ENCODE peak calls at places on chromosomes 11 and 22, in ten cellular contexts. A, Q, N, W, M, S, U, E, H and V are unnamed samples.

GRCh38 chr11:15757299-15757698 is 599.0 kb downstream of the SOX6 start:
- DNase-seq in E (peak), N (no peak), U (no peak), Q (no peak), S (no peak), A (no peak), M (no peak), W (no peak), H (no peak), V (no peak)

GRCh38 chr11:102192349-102193066 is 82.3 kb downstream of the YAP1 start:
- DNase-seq in A (no peak), W (no peak), E (no peak), M (peak), U (no peak), N (no peak), Q (no peak), H (no peak), S (no peak), V (no peak)

GRCh38 chr22:27776410-27776958 is 25.1 kb downstream of the MN1 start:
- DNase-seq in S (no peak), W (no peak), A (no peak), H (no peak), E (no peak), U (no peak), N (no peak), Q (no peak), M (no peak), V (no peak)

GRCh38 chr11:20164152-20164551 is 3.9 kb upstream of the DBX1 start:
- DNase-seq in S (no peak), E (no peak), W (no peak), A (no peak), Q (no peak), U (no peak), M (no peak), H (no peak), N (no peak), V (no peak)

GRCh38 chr22:30920407-30920806 is 48.2 kb downstream of the MORC2 start:
- DNase-seq in U (peak), N (peak), H (peak), A (peak), W (peak), M (peak), E (peak), S (peak), Q (peak), V (peak)

GRCh38 chr22:36197601-36198146 is 3.9 kb downstream of the APOL4 start:
- DNase-seq in Q (peak), N (no peak), A (no peak), U (no peak), S (no peak), E (peak), H (no peak), W (no peak), M (peak), V (no peak)

GRCh38 chr11:120281161-120281795 is 41.3 kb downstream of the POU2F3 start:
- DNase-seq in E (no peak), H (no peak), M (peak), W (no peak), N (no peak), Q (no peak), U (no peak), A (peak), S (no peak), V (no peak)

GRCh38 chr22:26568207-26568706 is 21.7 kb downstream of the TPST2 start:
- DNase-seq in M (no peak), S (no peak), U (peak), A (no peak), W (no peak), N (peak), Q (no peak), H (no peak), E (no peak), V (no peak)

GRCh38 chr11:14549891-14550290 is 29.7 kb upstream of the PSMA1 start:
- DNase-seq in M (no peak), S (no peak), H (no peak), A (no peak), N (no peak), U (no peak), E (no peak), Q (no peak), W (no peak), V (no peak)

GRCh38 chr11:29018631-29019030 is 910.4 kb downstream of the METTL15 start:
- DNase-seq in Q (no peak), A (no peak), W (no peak), H (peak), U (peak), S (no peak), E (no peak), M (no peak), N (peak), V (no peak)

GRCh38 chr11:112705148-112705547 is 256.1 kb upstream of the NCAM1 start:
- DNase-seq in N (no peak), W (no peak), Q (no peak), A (no peak), E (no peak), M (no peak), S (no peak), H (no peak), U (no peak), V (no peak)

GRCh38 chr11:12581923-12582322 is 92.3 kb upstream of the TEAD1 start:
- DNase-seq in S (no peak), N (peak), H (peak), Q (no peak), M (peak), U (peak), W (no peak), A (no peak), E (no peak), V (no peak)

GRCh38 chr22:45683680-45684079 is 12.0 kb downstream of the ATXN10 start:
- DNase-seq in U (no peak), H (no peak), E (no peak), N (no peak), M (no peak), S (no peak), W (no peak), A (no peak), Q (no peak), V (no peak)

GRCh38 chr22:19638282-19639015 is 75.9 kb upstream of the SEPTIN5 start:
- DNase-seq in A (no peak), H (no peak), S (no peak), E (no peak), W (no peak), U (no peak), N (no peak), Q (no peak), M (no peak), V (no peak)

GRCh38 chr22:43883719-43884415 is 7.9 kb downstream of the PNPLA5 start:
- DNase-seq in Q (no peak), M (no peak), A (no peak), S (no peak), U (no peak), N (no peak), H (no peak), E (no peak), W (no peak), V (peak)

GRCh38 chr11:82775736-82776346 is 42.2 kb upstream of the FAM181B start:
- DNase-seq in E (peak), Q (peak), N (peak), S (no peak), A (no peak), W (no peak), U (peak), H (peak), M (peak), V (peak)

GRCh38 chr11:35214792-35215193 is 75.8 kb downstream of the CD44 start:
- DNase-seq in S (no peak), A (no peak), M (no peak), Q (no peak), H (no peak), U (peak), E (no peak), W (peak), N (peak), V (no peak)

GRCh38 chr11:73245461-73245860 is 26.7 kb upstream of the P2RY6 start:
- DNase-seq in A (peak), U (no peak), S (no peak), E (no peak), H (no peak), M (no peak), W (no peak), Q (no peak), N (no peak), V (peak)

GRCh38 chr11:57347336-57347735 is 9.2 kb downstream of the P2RX3 start:
- DNase-seq in M (no peak), Q (no peak), E (no peak), A (no peak), N (no peak), W (no peak), H (no peak), S (no peak), U (no peak), V (no peak)

GRCh38 chr11:7417328-7417727 is 68.0 kb upstream of the OLFML1 start:
- DNase-seq in U (no peak), H (no peak), E (no peak), M (no peak), Q (no peak), N (no peak), A (no peak), W (no peak), S (no peak), V (no peak)

GRCh38 chr11:35151241-35151640 is 12.3 kb downstream of the CD44 start:
- DNase-seq in M (no peak), E (no peak), N (no peak), H (no peak), W (no peak), Q (no peak), S (no peak), A (no peak), U (no peak), V (no peak)

GRCh38 chr22:31853736-31854500 is 90.4 kb upstream of the YWHAH start:
- DNase-seq in W (no peak), A (no peak), M (no peak), N (peak), H (no peak), E (no peak), Q (no peak), S (no peak), U (no peak), V (no peak)

GRCh38 chr11:44729065-44729464 is 2.3 kb downstream of the TSPAN18 start:
- DNase-seq in Q (no peak), S (no peak), N (no peak), W (no peak), M (no peak), U (no peak), E (no peak), A (no peak), H (no peak), V (no peak)

GRCh38 chr11:8328231-8328794 is 64.6 kb upstream of the LMO1 start:
- DNase-seq in W (no peak), H (no peak), N (no peak), E (no peak), M (no peak), U (no peak), A (no peak), S (no peak), Q (no peak), V (no peak)

GRCh38 chr11:16095756-16096155 is 260.6 kb downstream of the SOX6 start:
- DNase-seq in N (no peak), Q (no peak), U (no peak), E (no peak), W (no peak), M (no peak), S (no peak), A (no peak), H (no peak), V (no peak)

GRCh38 chr22:20580179-20580578 is 72.8 kb downstream of the MED15 start:
- DNase-seq in E (no peak), A (no peak), N (no peak), W (no peak), M (no peak), S (no peak), Q (no peak), H (no peak), U (no peak), V (no peak)

GRCh38 chr11:42237701-42238235 is 778.3 kb upstream of the LRRC4C start:
- DNase-seq in Q (no peak), S (no peak), M (no peak), H (no peak), W (no peak), N (no peak), A (no peak), E (no peak), U (no peak), V (no peak)

GRCh38 chr11:898540-899190 is 11.9 kb downstream of the CHID1 start:
- DNase-seq in W (no peak), N (no peak), S (no peak), Q (no peak), U (peak), E (no peak), A (no peak), H (no peak), M (peak), V (peak)

GRCh38 chr11:76880314-76880713 is 19.6 kb downstream of the ACER3 start:
- DNase-seq in A (no peak), Q (no peak), N (no peak), M (no peak), S (no peak), H (no peak), W (no peak), U (no peak), E (no peak), V (no peak)

GRCh38 chr11:99682646-99683045 is 661.9 kb downstream of the CNTN5 start:
- DNase-seq in M (no peak), E (no peak), W (no peak), Q (no peak), S (no peak), A (no peak), N (no peak), H (no peak), U (no peak), V (no peak)

GRCh38 chr11:97893612-97894011 is 1127.1 kb upstream of the CNTN5 start:
- DNase-seq in W (no peak), A (no peak), H (no peak), M (no peak), S (no peak), U (no peak), Q (no peak), N (no peak), E (no peak), V (no peak)

GRCh38 chr11:113001709-113002108 is 40.5 kb downstream of the NCAM1 start:
- DNase-seq in S (peak), M (no peak), E (no peak), Q (no peak), W (no peak), U (no peak), H (no peak), A (no peak), N (no peak), V (peak)

GRCh38 chr11:43736502-43737193 is 56.1 kb downstream of the HSD17B12 start:
- DNase-seq in W (no peak), U (peak), S (no peak), H (no peak), M (peak), N (peak), A (no peak), Q (no peak), E (no peak), V (no peak)

GRCh38 chr11:57974830-57975229 is 48.9 kb upstream of the OR9Q1 start:
- DNase-seq in S (no peak), Q (no peak), E (no peak), M (no peak), N (no peak), W (no peak), H (no peak), U (no peak), A (no peak), V (no peak)

GRCh38 chr22:35930933-35931332 is 97.7 kb downstream of the RBFOX2 start:
- DNase-seq in W (no peak), M (peak), E (no peak), N (peak), A (no peak), U (peak), S (peak), H (peak), Q (peak), V (peak)

GRCh38 chr11:127182586-127183203 is 182.1 kb upstream of the KIRREL3 start:
- DNase-seq in H (no peak), W (no peak), M (peak), E (no peak), Q (no peak), U (no peak), A (no peak), N (no peak), S (no peak), V (no peak)

DNA sequence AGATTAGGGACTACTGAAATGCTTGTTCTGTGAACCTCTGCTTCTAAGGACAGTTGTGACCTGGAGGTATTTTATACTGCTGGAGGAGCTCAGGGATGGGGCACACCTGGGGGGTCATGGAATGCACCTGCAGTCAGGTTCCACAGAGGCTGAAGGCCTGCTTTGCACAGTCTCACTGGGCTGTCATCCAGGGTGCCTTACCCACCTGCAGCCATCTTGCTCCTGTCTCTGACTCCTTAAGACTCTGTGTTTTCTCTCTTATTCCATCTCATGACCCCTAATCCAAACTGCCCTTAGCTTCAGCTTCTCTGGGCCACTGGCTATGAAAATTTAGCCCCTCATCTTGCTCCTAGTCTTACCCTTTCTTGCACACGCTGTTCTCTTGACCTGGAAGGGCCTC is 127.0 kb upstream of the SNX19 start:
- DNase-seq in M (no peak), H (no peak), E (no peak), A (no peak), U (no peak), W (no peak), Q (no peak), N (no peak), S (no peak), V (no peak)
- H3K27ac ChIP-seq in M (no peak), H (no peak), E (no peak), A (no peak), U (no peak), W (no peak), Q (no peak), N (no peak), S (no peak), V (no peak)

DNA sequence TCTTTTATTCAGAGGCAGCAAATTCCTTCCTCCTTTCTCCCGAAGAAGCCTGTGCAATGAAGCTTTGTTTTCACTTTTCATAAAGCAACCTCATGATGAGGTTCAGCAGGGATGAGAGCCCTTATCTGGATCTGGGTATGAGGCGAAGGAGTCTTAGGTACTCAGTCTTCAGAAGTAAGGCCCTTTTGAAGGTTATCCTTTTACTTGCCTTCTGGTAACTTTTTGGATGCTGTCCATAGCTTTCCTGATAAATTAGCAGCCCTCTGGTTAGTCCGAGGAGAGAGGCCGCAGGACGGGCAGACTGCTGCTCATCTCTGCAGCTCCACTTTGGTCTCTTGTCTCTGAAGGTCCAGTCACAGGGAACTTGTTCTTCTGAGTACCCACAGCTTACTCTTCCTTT is 1.1 kb downstream of the TRIM22 start:
- DNase-seq in H (no peak), M (no peak), Q (no peak), A (peak), W (no peak), E (no peak), U (peak), N (peak), S (no peak), V (no peak)
- H3K4me3 ChIP-seq in H (no peak), M (no peak), Q (no peak), A (peak), W (peak), E (peak), U (peak), N (peak), S (peak), V (no peak)

GRCh38 chr11:22193348-22194051 is 615 bp downstream of the ANO5 start:
- DNase-seq in U (no peak), M (peak), A (no peak), S (no peak), Q (peak), W (no peak), H (peak), E (no peak), N (no peak), V (peak)

GRCh38 chr11:22192642-22193347 is at the start of gene ANO5:
- DNase-seq in E (no peak), N (no peak), M (peak), S (peak), U (no peak), H (peak), A (peak), W (no peak), Q (peak), V (peak)

GRCh38 chr11:22190827-22191463 is 1.9 kb upstream of the ANO5 start:
- DNase-seq in U (no peak), Q (no peak), A (no peak), M (no peak), W (no peak), N (no peak), E (no peak), S (no peak), H (no peak), V (no peak)

GRCh38 chr11:22189660-22190059 is 3.2 kb upstream of the ANO5 start:
- DNase-seq in Q (no peak), H (no peak), E (no peak), U (no peak), W (no peak), M (peak), S (no peak), N (no peak), A (no peak), V (no peak)

GRCh38 chr11:22192289-22192641 is 620 bp upstream of the ANO5 start:
- DNase-seq in W (no peak), Q (peak), A (no peak), E (no peak), S (no peak), H (peak), N (no peak), M (peak), U (no peak), V (peak)
- TF ChIP-seq CTCF in W (no peak), Q (peak), A (no peak), E (no peak), S (no peak), H (peak), N (no peak), M (no peak), U (no peak), V (peak)

DNA sequence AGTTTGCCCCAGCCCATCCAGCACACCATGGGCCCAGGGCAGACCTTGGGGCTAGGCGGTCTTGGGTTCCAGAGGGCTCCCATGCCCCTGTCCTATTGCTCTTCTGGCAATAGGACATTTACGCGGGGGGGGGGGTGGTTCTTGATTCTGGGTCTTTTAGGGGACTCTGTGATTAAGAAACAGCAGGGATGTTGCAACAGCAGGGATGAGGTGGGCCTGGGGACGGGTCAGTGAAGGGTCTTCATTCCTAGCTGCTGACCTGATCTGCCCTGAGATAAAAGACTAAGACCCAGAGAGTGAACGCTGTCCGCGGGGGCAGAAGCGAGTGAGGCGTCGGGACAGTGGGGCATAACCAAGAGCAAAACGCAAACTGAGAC is 418 bp upstream of the ADAMTS15 start:
- DNase-seq in S (no peak), H (no peak), W (no peak), A (no peak), Q (no peak), M (no peak), N (no peak), E (no peak), U (no peak), V (no peak)
- H3K27ac ChIP-seq in S (no peak), H (peak), W (no peak), A (no peak), Q (no peak), M (no peak), N (peak), E (no peak), U (no peak), V (no peak)

GRCh38 chr11:128339721-128340271 is 247.6 kb downstream of the ETS1 start:
- DNase-seq in N (no peak), Q (no peak), U (no peak), A (no peak), W (no peak), M (no peak), E (no peak), H (no peak), S (no peak), V (no peak)
- H3K4me3 ChIP-seq in N (no peak), Q (no peak), U (no peak), A (no peak), W (no peak), M (no peak), E (no peak), H (no peak), S (no peak), V (no peak)

GRCh38 chr11:67435727-67436458 is 1.6 kb downstream of the PTPRCAP start:
- DNase-seq in U (no peak), N (no peak), A (no peak), M (no peak), H (no peak), S (no peak), W (no peak), Q (no peak), E (no peak), V (peak)
- TF ChIP-seq CTCF in U (no peak), N (no peak), A (no peak), M (no peak), H (no peak), S (no peak), W (no peak), Q (no peak), E (no peak), V (no peak)

DNA sequence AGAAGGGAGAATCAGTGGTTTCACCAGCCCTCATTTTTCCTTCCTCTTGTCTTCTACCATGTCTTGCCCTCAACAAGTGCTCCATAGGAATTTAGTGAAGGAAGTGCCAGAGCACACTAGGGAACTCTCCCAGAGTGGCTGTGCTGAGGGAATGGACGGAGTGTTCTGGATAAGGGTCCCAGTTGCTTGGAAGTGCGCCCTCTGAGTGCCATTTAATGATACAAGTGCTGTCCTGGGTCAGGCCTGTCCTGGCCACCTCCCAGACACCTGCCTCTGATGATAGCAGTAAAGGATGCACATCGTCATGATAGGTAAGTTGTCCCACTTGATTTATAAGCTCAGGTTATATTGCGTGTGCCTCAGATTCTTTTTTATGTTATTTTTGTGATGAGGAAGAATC is 5.1 kb downstream of the PANX1 start:
- DNase-seq in M (no peak), N (no peak), H (no peak), U (no peak), S (no peak), Q (no peak), E (no peak), A (no peak), W (no peak), V (no peak)
- H3K27ac ChIP-seq in M (no peak), N (no peak), H (no peak), U (no peak), S (peak), Q (no peak), E (no peak), A (no peak), W (no peak), V (no peak)

GRCh38 chr22:37239336-37240239 is 4.5 kb downstream of the RAC2 start:
- DNase-seq in E (no peak), U (no peak), N (no peak), S (no peak), A (no peak), W (no peak), M (no peak), Q (no peak), H (no peak), V (no peak)
- H3K4me3 ChIP-seq in E (no peak), U (no peak), N (no peak), S (no peak), A (no peak), W (no peak), M (no peak), Q (no peak), H (no peak), V (no peak)